ENCODE peak calls at places on chromosomes 16 and 17, in eight cellular contexts. I is aorta, B is gastrocnemius medialis, C is PC-3, J is colonic mucosa, D is HCT116, L is H1, O is psoas muscle. F is an unnamed sample. For H3K27me3 and H3K4me1, the result is how much of the 10 kb centered on the place peaks cover.

GRCh38 chr17:15782809-15783208 is 50.7 kb downstream of the TBC1D26 start:
- DNase-seq in C (no peak), O (peak), D (no peak), J (peak), B (peak), L (no peak), I (peak), F (no peak)

GRCh38 chr17:55433029-55433628 is 11.5 kb upstream of the MMD start:
- DNase-seq in I (no peak), L (no peak), J (peak), C (peak), O (no peak), D (peak), B (no peak), F (peak)

GRCh38 chr17:30389755-30390300 is 11.1 kb downstream of the CPD start:
- DNase-seq in D (no peak), L (no peak), O (no peak), J (no peak), I (no peak), C (no peak), B (no peak), F (no peak)

GRCh38 chr17:41962768-41963434 is 3.7 kb upstream of the CNP start:
- DNase-seq in D (peak), O (peak), L (peak), I (peak), C (peak), J (peak), B (peak), F (no peak)

GRCh38 chr16:379183-379960 is 2.4 kb downstream of the PGAP6 start:
- DNase-seq in J (peak), O (no peak), C (no peak), B (no peak), I (no peak), L (peak), D (no peak), F (no peak)

GRCh38 chr16:53091508-53092211 is 36.9 kb downstream of the CHD9 start:
- DNase-seq in O (peak), B (peak), J (peak), I (no peak), C (no peak), D (no peak), L (no peak), F (no peak)

GRCh38 chr16:23948949-23949392 is 113.2 kb downstream of the PRKCB start:
- DNase-seq in J (no peak), C (no peak), B (peak), O (no peak), I (no peak), D (no peak), L (no peak), F (no peak)

GRCh38 chr16:83878838-83879237 is 20.1 kb upstream of the MLYCD start:
- DNase-seq in O (no peak), D (peak), L (no peak), J (no peak), B (no peak), I (no peak), C (peak), F (no peak)

GRCh38 chr17:2982854-2983636 is 80.4 kb downstream of the OR1D5 start:
- DNase-seq in C (no peak), B (peak), I (peak), J (peak), O (peak), D (no peak), L (no peak), F (no peak)

GRCh38 chr16:30555848-30556473 is 2.2 kb downstream of the ZNF764 start:
- DNase-seq in C (no peak), I (no peak), J (peak), O (peak), L (no peak), B (peak), D (no peak), F (no peak)

GRCh38 chr16:5581963-5582362 is 484.4 kb upstream of the EEF2KMT start:
- DNase-seq in L (no peak), I (peak), D (no peak), C (no peak), O (no peak), B (no peak), J (no peak), F (no peak)

GRCh38 chr17:74881073-74881472 is 8.3 kb upstream of the FDXR start:
- DNase-seq in C (no peak), D (no peak), J (no peak), O (no peak), I (no peak), L (no peak), B (no peak), F (no peak)

GRCh38 chr17:74883241-74883750 is 10.1 kb downstream of the FADS6 start:
- DNase-seq in O (no peak), D (no peak), I (no peak), L (no peak), J (no peak), C (no peak), B (no peak), F (no peak)

GRCh38 chr17:74878658-74879057 is 5.9 kb upstream of the FDXR start:
- DNase-seq in I (no peak), O (no peak), C (no peak), J (no peak), B (no peak), D (no peak), L (no peak), F (no peak)

GRCh38 chr17:74879308-74879707 is 6.5 kb upstream of the FDXR start:
- DNase-seq in B (no peak), D (no peak), C (no peak), I (no peak), L (no peak), O (no peak), J (no peak), F (no peak)

DNA sequence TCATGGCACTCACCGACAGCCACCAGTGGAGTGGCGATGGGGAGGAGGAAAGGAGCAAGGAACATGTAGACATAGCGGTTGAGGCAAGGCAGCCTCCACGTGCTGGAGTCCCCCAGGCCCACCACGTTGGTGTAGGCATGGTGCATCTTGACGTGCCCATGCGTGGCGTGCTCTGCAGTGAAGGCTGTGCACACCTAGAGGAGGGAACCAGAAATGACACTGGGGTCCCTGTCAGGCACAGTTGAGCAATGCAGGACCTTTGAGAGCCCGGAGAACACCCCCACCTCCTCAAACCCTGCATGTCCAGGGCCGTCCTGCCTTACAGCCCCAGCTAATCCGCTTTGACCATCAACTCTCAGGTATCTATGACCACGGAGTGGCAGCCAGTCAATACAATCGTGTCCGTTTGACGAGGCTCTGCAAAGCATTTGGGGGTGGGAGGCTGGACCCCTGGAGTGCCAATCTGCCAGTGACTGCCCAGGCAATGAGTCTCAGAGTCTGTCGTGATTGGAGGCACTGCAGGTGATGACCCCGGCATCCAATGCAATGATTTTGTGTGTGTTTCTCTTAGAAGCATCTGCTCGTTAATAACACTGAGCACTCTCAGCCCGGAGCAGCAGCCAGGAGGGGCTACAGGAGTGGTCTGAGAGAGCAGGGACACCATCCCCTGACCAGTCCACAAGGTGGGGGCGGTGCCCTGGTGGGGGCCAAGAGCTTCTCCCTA is 9.9 kb upstream of the FDXR start:
- DNase-seq in I (no peak), L (no peak), C (no peak), O (no peak), J (no peak), B (no peak), D (no peak), F (no peak)
- H3K27me3 ChIP-seq in I (under half), L (under half), C (under half), O (under half), J (under half), B (under half), D (under half), F (under half)

GRCh38 chr17:73210002-73210678 is 17.3 kb downstream of the COG1 start:
- DNase-seq in O (no peak), J (no peak), I (no peak), C (peak), L (no peak), B (no peak), D (no peak), F (no peak)
- H3K4me1 ChIP-seq in O (under half), J (under half), I (under half), C (under half), L (under half), B (under half), D (under half), F (under half)

GRCh38 chr16:54936979-54937672 is 6.5 kb downstream of the IRX5 start:
- DNase-seq in B (no peak), C (no peak), O (peak), L (no peak), D (no peak), I (no peak), J (no peak), F (peak)

GRCh38 chr16:54935411-54936085 is 4.9 kb downstream of the IRX5 start:
- DNase-seq in C (no peak), J (no peak), I (no peak), B (no peak), L (no peak), O (no peak), D (no peak), F (peak)

GRCh38 chr16:54937673-54938350 is 7.1 kb downstream of the IRX5 start:
- DNase-seq in O (no peak), B (no peak), J (no peak), I (no peak), L (no peak), D (no peak), C (no peak), F (no peak)

GRCh38 chr16:54934536-54935410 is 4.1 kb downstream of the IRX5 start:
- DNase-seq in I (no peak), C (no peak), O (peak), D (no peak), J (no peak), L (no peak), B (no peak), F (peak)

GRCh38 chr16:54936086-54936978 is 5.7 kb downstream of the IRX5 start:
- DNase-seq in I (no peak), C (peak), O (peak), B (no peak), D (no peak), L (no peak), J (no peak), F (peak)
- H3K27me3 ChIP-seq in I (under half), C (half or more), O (under half), B (half or more), D (under half), L (half or more), J (half or more), F (under half)

GRCh38 chr17:38564869-38565268 is 40.9 kb downstream of the SRCIN1 start:
- DNase-seq in I (no peak), L (no peak), J (no peak), D (no peak), B (no peak), O (no peak), C (no peak), F (no peak)
- H3K4me1 ChIP-seq in I (under half), L (under half), J (under half), D (under half), B (under half), O (under half), C (under half), F (under half)

GRCh38 chr17:77905766-77906165 is 52.7 kb upstream of the TNRC6C start:
- DNase-seq in D (no peak), B (no peak), O (no peak), I (peak), L (no peak), J (no peak), C (no peak), F (no peak)

GRCh38 chr17:77908501-77908900 is 50.0 kb upstream of the TNRC6C start:
- DNase-seq in C (no peak), D (no peak), L (no peak), O (no peak), B (no peak), I (peak), J (no peak), F (no peak)

GRCh38 chr17:77907497-77908120 is 50.9 kb upstream of the TNRC6C start:
- DNase-seq in B (no peak), C (no peak), D (no peak), I (peak), L (no peak), O (no peak), J (no peak), F (no peak)

GRCh38 chr17:77905266-77905665 is 53.2 kb upstream of the TNRC6C start:
- DNase-seq in C (no peak), O (no peak), L (no peak), I (peak), B (no peak), J (no peak), D (no peak), F (no peak)

DNA sequence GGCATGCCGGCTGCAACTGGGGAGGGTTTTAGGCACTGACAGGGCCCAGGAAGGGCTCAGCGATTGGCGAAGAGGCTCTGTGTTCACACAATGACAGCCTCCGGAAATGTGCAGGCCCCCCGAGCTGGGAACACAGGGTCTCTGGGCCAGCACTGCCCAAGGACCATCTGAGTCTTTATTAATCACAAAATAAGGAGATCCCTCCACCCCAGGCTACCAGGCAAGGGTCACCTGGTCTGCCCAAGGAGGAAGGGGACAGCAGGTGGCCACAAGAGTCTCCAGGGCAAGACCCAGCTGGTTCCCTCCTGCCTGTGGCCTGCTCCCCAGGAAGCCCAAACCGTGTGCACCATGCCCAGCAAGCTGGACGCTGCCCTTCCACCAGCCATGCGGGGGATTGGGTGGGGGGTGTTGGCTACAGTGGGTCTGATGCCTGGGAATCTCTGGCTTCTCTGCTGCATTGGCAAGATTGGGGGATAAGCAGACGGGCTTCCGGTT is 52.1 kb upstream of the TNRC6C start:
- DNase-seq in D (no peak), B (no peak), L (no peak), C (no peak), I (peak), J (no peak), O (no peak), F (no peak)
- H3K27me3 ChIP-seq in D (under half), B (under half), L (under half), C (half or more), I (under half), J (under half), O (under half), F (under half)

GRCh38 chr16:4314532-4315184 is 1.2 kb upstream of the GLIS2 start:
- DNase-seq in L (no peak), C (peak), I (no peak), O (peak), J (peak), D (peak), B (no peak), F (no peak)
- H3K4me1 ChIP-seq in L (under half), C (under half), I (under half), O (under half), J (under half), D (half or more), B (under half), F (under half)

GRCh38 chr17:4738136-4739121 is 1.2 kb upstream of the ZMYND15 start:
- DNase-seq in O (no peak), I (no peak), L (no peak), J (peak), D (no peak), B (no peak), C (peak), F (peak)
- H3K27me3 ChIP-seq in O (under half), I (under half), L (under half), J (under half), D (under half), B (under half), C (under half), F (under half)

DNA sequence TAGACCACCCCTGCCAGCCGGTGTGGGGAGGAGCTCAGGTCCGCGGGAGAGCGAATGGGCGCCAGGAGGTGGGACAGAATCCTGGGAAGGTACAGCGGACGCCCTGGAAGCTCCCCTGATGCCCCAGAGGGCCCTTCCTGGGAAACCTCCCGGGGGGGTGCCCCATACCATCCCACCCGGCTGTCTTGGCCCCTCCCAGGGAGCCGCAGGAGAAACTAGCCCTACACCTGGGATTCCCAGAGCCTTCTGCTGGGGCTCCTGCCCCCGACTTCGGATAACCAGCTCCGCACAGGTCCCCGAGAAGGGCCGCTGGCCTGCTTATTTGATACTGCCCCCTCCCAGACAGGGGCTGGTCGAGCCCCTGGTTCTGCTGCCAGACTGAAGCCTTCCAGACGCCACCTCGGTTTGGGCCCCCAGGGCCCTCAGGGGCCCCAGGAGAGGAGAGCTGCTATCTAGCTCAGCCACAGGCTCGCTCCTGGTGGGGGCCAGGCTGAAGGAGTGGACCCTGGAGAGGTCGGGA is 3.0 kb upstream of the CBX4 start:
- DNase-seq in J (peak), B (no peak), C (no peak), O (no peak), I (no peak), D (no peak), L (no peak), F (no peak)
- H3K4me1 ChIP-seq in J (under half), B (half or more), C (under half), O (under half), I (under half), D (under half), L (under half), F (under half)

GRCh38 chr17:47718634-47719405 is 14.2 kb upstream of the TBX21 start:
- DNase-seq in J (no peak), B (no peak), I (no peak), D (no peak), O (no peak), C (no peak), L (no peak), F (no peak)
- H3K27me3 ChIP-seq in J (under half), B (under half), I (under half), D (under half), O (under half), C (under half), L (under half), F (half or more)

DNA sequence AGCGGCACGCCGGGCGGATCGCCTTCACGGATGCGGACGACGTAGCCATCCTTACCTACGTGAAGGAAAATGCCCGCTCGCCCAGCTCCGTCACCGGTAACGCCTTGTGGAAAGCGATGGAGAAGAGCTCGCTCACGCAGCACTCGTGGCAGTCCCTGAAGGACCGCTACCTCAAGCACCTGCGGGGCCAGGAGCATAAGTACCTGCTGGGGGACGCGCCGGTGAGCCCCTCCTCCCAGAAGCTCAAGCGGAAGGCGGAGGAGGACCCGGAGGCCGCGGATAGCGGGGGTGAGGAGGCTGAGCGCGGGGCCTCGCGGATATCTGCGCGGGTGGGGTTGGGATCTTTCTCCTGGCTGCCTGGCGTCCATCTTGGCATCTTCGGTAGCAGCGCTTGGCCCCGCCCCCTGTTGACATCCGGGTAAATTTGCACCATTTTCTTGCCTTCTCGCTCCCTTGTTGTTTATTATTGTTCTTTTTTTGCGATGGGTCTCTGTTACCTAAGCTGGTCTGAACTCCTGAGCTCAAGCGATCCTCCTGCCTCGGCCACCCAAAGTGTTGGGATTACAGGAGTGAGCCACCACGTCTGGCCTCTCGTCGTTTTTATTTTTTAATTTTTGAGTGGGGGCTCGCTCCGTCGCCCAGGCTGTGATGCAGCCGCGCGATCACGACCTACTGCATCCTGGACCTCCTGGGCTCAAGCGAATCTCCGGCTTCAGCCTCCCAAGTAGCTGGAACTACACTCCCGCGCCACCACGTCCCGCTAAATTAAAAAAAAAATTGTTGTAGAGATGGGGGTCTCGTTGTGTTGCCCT is 898 bp downstream of the TERF2IP start:
- DNase-seq in O (peak), L (no peak), C (peak), I (peak), B (peak), D (peak), J (peak), F (peak)
- H3K4me1 ChIP-seq in O (half or more), L (under half), C (under half), I (under half), B (half or more), D (under half), J (under half), F (under half)

F was measured in foreskin keratinocyte.